ENCODE peak calls at places on chromosomes 12 and 14, in five cellular contexts. J is right lobe of liver; W is ovary; A is CD4-positive, alpha-beta T cell; B is mucosa of descending colon. T is an unnamed sample.
A peak's percentile ranks its signal among the peaks of the same experiment; 100 is the strongest.

GRCh38 chr12:96375173-96375572 is 25.1 kb downstream of the CDK17 start:
- DNase-seq in J (no peak), W (no peak), A (no peak), B (no peak), T (no peak)

GRCh38 chr12:96907681-96908163 is 665 bp downstream of the NEDD1 start:
- DNase-seq in J (no peak), W (peak; percentile 19), A (peak; percentile 2), B (no peak), T (no peak)

GRCh38 chr12:49515266-49515665 is 23.6 kb upstream of the KCNH3 start:
- DNase-seq in J (no peak), W (no peak), A (no peak), B (no peak), T (no peak)

GRCh38 chr12:107400686-107401447 is 284.7 kb upstream of the PWP1 start:
- DNase-seq in J (no peak), W (no peak), A (no peak), B (no peak), T (no peak)

GRCh38 chr14:65824285-65824977 is 411.9 kb downstream of the FUT8 start:
- DNase-seq in J (peak; percentile 51), W (peak; percentile 45), A (peak; percentile 40), B (no peak), T (no peak)

GRCh38 chr14:78153069-78153351 is 17.2 kb upstream of the NRXN3 start:
- DNase-seq in J (no peak), W (no peak), A (no peak), B (no peak), T (no peak)

GRCh38 chr12:102498471-102498870 is 18.1 kb upstream of the IGF1 start:
- DNase-seq in J (no peak), W (no peak), A (no peak), B (no peak), T (no peak)

GRCh38 chr14:61493239-61493638 is 171.9 kb downstream of the PRKCH start:
- DNase-seq in J (no peak), W (no peak), A (no peak), B (no peak), T (no peak)

GRCh38 chr14:38201137-38201828 is 6.4 kb upstream of the SSTR1 start:
- DNase-seq in J (no peak), W (no peak), A (no peak), B (no peak), T (no peak)

GRCh38 chr14:50943943-50944646 is at the start of gene PYGL:
- DNase-seq in J (peak; percentile 92), W (peak; percentile 80), A (peak; percentile 5), B (peak; percentile 86), T (peak; percentile 84)

GRCh38 chr12:75900781-75901254 is 130.8 kb downstream of the PHLDA1 start:
- DNase-seq in J (no peak), W (no peak), A (no peak), B (no peak), T (no peak)

GRCh38 chr12:4147051-4147481 is 126.5 kb upstream of the CCND2 start:
- DNase-seq in J (no peak), W (no peak), A (no peak), B (no peak), T (no peak)

GRCh38 chr12:11959117-11959823 is 111.5 kb upstream of the BCL2L14 start:
- DNase-seq in J (no peak), W (no peak), A (no peak), B (no peak), T (no peak)

GRCh38 chr12:51482808-51483532 is 58.3 kb downstream of the SLC4A8 start:
- DNase-seq in J (no peak), W (no peak), A (no peak), B (no peak), T (no peak)

GRCh38 chr12:31626270-31626669 is 33.2 kb upstream of the ETFBKMT start:
- DNase-seq in J (no peak), W (no peak), A (no peak), B (no peak), T (no peak)

GRCh38 chr12:106051853-106052531 is 86.8 kb downstream of the NUAK1 start:
- DNase-seq in J (no peak), W (no peak), A (no peak), B (no peak), T (no peak)

GRCh38 chr12:68280240-68280639 is 26.8 kb upstream of the IL22 start:
- DNase-seq in J (no peak), W (no peak), A (no peak), B (no peak), T (no peak)

GRCh38 chr14:50775357-50775756 is 55.6 kb downstream of the NIN start:
- DNase-seq in J (no peak), W (no peak), A (no peak), B (no peak), T (no peak)

GRCh38 chr12:25730489-25731349 is 177.6 kb upstream of the LMNTD1 start:
- DNase-seq in J (no peak), W (no peak), A (no peak), B (no peak), T (no peak)

GRCh38 chr12:1882850-1883470 is 35.5 kb downstream of the CACNA2D4 start:
- DNase-seq in J (peak; percentile 45), W (no peak), A (no peak), B (no peak), T (no peak)

GRCh38 chr12:57005980-57006808 is at the start of gene ZBTB39:
- DNase-seq in J (peak; percentile 65), W (peak; percentile 76), A (peak; percentile 59), B (peak; percentile 60), T (no peak)

GRCh38 chr12:61667676-61668075 is 592.5 kb upstream of the USP15 start:
- DNase-seq in J (no peak), W (no peak), A (no peak), B (no peak), T (no peak)

GRCh38 chr14:70245026-70245425 is 56.3 kb upstream of the SLC8A3 start:
- DNase-seq in J (no peak), W (no peak), A (no peak), B (no peak), T (no peak)

GRCh38 chr12:25249951-25250738 is 584 bp downstream of the KRAS start:
- DNase-seq in J (peak; percentile 72), W (peak; percentile 69), A (peak; percentile 26), B (peak; percentile 84), T (no peak)

GRCh38 chr14:54322668-54323380 is 74.0 kb upstream of the CDKN3 start:
- DNase-seq in J (no peak), W (no peak), A (no peak), B (no peak), T (no peak)

GRCh38 chr12:54230555-54230954 is 41.8 kb upstream of the SMUG1 start:
- DNase-seq in J (no peak), W (no peak), A (no peak), B (no peak), T (no peak)

GRCh38 chr14:53840444-53840843 is 116.2 kb downstream of the BMP4 start:
- DNase-seq in J (no peak), W (no peak), A (no peak), B (no peak), T (no peak)

GRCh38 chr14:24965934-24966593 is 83.9 kb downstream of the STXBP6 start:
- DNase-seq in J (no peak), W (no peak), A (no peak), B (no peak), T (no peak)

GRCh38 chr14:95895720-95896119 is 19.1 kb downstream of the TUNAR start:
- DNase-seq in J (no peak), W (no peak), A (no peak), B (no peak), T (no peak)

GRCh38 chr14:43258396-43258795 is 1248.7 kb downstream of the FSCB start:
- DNase-seq in J (no peak), W (no peak), A (no peak), B (no peak), T (no peak)

GRCh38 chr14:39266589-39266870 is 32.8 kb downstream of the MIA2 start:
- DNase-seq in J (peak; percentile 92), W (peak; percentile 76), A (no peak), B (peak; percentile 89), T (no peak)

GRCh38 chr12:67794151-67794550 is 145.6 kb downstream of the DYRK2 start:
- DNase-seq in J (no peak), W (no peak), A (no peak), B (no peak), T (no peak)

GRCh38 chr12:29960113-29960512 is 176.4 kb upstream of the TMTC1 start:
- DNase-seq in J (no peak), W (no peak), A (no peak), B (no peak), T (no peak)

GRCh38 chr12:112664569-112664968 is 127.0 kb upstream of the RPH3A start:
- DNase-seq in J (no peak), W (no peak), A (no peak), B (no peak), T (no peak)

GRCh38 chr14:50375760-50376159 is 20.9 kb downstream of the CDKL1 start:
- DNase-seq in J (no peak), W (no peak), A (no peak), B (no peak), T (no peak)

GRCh38 chr14:105532111-105532623 is 5.8 kb downstream of the TMEM121 start:
- DNase-seq in J (no peak), W (no peak), A (no peak), B (no peak), T (no peak)
- TF ChIP-seq CTCF in J (no peak), W (no peak), A (no peak), B (no peak), T (no peak)

DNA sequence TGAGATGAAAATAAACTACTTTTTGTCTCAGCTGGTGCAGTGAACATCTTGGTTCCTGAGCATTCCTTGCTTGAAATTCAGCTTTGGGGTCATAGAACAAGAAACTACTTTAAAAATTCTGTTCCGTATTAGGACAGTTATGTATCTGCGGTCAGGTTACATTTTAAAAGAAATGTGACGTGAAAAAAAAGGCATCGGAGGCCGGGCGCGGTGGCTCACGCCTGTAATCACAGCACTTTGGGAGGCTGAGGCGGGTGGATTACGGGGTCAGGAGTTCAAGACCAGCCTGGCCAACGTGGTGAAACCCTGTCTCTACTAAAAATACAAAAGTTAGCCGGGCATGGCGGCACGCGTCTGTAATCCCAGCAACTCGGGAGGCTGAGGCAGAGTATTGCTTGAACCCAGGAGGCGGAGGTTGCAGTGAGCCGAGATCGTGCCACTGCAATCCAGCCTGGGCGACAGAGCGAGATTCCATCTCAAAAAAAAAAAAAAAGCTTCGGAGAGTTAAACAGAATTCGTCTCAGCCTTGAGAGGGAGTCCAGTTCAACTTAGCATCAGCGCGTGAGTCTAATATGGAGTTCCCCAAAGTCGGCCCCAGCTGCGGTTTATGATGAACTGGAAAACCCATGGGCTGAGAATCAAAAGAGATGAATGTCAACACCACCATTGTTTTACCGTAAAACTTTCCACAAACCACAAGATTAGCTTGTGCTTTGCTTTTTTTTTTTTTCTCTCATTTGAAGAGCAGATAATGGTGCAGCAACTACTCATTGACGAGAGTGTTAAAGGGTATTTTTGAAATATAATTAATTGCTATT is 2.1 kb upstream of the SLC2A13 start:
- DNase-seq in J (no peak), W (peak; percentile 29), A (no peak), B (peak; percentile 44), T (no peak)
- TF ChIP-seq CTCF in J (no peak), W (no peak), A (peak; percentile 48), B (no peak), T (peak; percentile 2)

DNA sequence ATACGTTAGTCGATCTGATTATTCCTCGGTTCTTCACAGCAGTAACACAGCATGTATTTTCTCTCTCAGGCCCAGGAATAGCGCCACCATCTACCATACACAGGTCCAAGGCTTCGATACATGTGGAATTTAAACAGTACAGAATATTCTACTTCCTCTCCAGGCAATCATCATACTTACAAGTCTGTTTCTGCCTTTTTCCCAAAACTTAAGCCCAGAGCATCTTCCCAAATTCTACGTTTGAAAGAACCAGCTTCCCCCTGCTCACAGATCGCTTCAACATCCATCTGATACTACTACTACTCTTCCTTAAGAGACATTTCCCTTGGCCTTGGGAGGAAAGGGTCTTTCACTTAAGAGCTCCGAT is 626 bp downstream of the TXNDC16 start:
- DNase-seq in J (no peak), W (no peak), A (no peak), B (no peak), T (no peak)
- TF ChIP-seq CTCF in J (peak; percentile 22), W (no peak), A (peak; percentile 25), B (no peak), T (no peak)

GRCh38 chr12:110048242-110049027 is at the start of gene C12orf76:
- DNase-seq in J (peak; percentile 97), W (peak; percentile 91), A (peak; percentile 90), B (peak; percentile 97), T (peak; percentile 79)
- TF ChIP-seq CTCF in J (no peak), W (no peak), A (no peak), B (no peak), T (no peak)

T was measured in ascending aorta.